ENCODE peak calls at places on chromosomes 16 and 17, in six cellular contexts. X is GM13977, M is HCT116, F is pancreas, I is neural progenitor cell, K is sigmoid colon. R is an unnamed sample.

GRCh38 chr17:9729034-9729650 is 62.2 kb downstream of the DHRS7C start:
- DNase-seq in X (peak; percentile 76), M (peak; percentile 23), F (no peak), I (peak; percentile 56), K (no peak), R (peak; percentile 18)

GRCh38 chr16:53865492-53865863 is 161.5 kb downstream of the FTO start:
- DNase-seq in X (peak; percentile 12), M (peak; percentile 7), F (no peak), I (no peak), K (no peak), R (no peak)

GRCh38 chr16:74448990-74449389 is 27.7 kb upstream of the CLEC18B start:
- DNase-seq in X (no peak), M (peak; percentile 63), F (no peak), I (no peak), K (peak; percentile 87), R (no peak)

GRCh38 chr17:17975441-17975840 is 2.8 kb downstream of the DRC3 start:
- DNase-seq in X (no peak), M (no peak), F (no peak), I (no peak), K (no peak), R (no peak)

GRCh38 chr16:56068816-56069215 is 122.5 kb upstream of the GNAO1 start:
- DNase-seq in X (no peak), M (no peak), F (no peak), I (no peak), K (no peak), R (no peak)

GRCh38 chr17:62968445-62968923 is 2.4 kb downstream of the TANC2 start:
- DNase-seq in X (peak; percentile 88), M (peak; percentile 83), F (no peak), I (peak; percentile 87), K (no peak), R (peak; percentile 51)

GRCh38 chr17:8001976-8002645 is at the start of gene GUCY2D:
- DNase-seq in X (peak; percentile 65), M (no peak), F (no peak), I (peak; percentile 46), K (no peak), R (peak; percentile 91)

GRCh38 chr17:15922586-15922985 is 22.3 kb upstream of the ADORA2B start:
- DNase-seq in X (no peak), M (no peak), F (no peak), I (no peak), K (no peak), R (no peak)

GRCh38 chr16:79899316-79900110 is 299.0 kb upstream of the MAF start:
- DNase-seq in X (no peak), M (no peak), F (no peak), I (no peak), K (no peak), R (no peak)

GRCh38 chr17:73067075-73067474 is 25.4 kb downstream of the SLC39A11 start:
- DNase-seq in X (no peak), M (no peak), F (no peak), I (no peak), K (no peak), R (no peak)

GRCh38 chr17:64061157-64061898 is 40.9 kb upstream of the ICAM2 start:
- DNase-seq in X (peak; percentile 64), M (no peak), F (no peak), I (no peak), K (no peak), R (no peak)

GRCh38 chr16:19601083-19601976 is 45.8 kb downstream of the VPS35L start:
- DNase-seq in X (peak; percentile 44), M (peak; percentile 36), F (no peak), I (peak; percentile 64), K (no peak), R (no peak)

GRCh38 chr17:78925234-78925633 is at the start of gene TIMP2:
- DNase-seq in X (peak; percentile 87), M (no peak), F (peak; percentile 92), I (peak; percentile 94), K (peak; percentile 98), R (peak; percentile 89)

GRCh38 chr16:14187517-14188338 is 116.6 kb downstream of the MRTFB start:
- DNase-seq in X (no peak), M (no peak), F (no peak), I (no peak), K (no peak), R (no peak)

GRCh38 chr16:56191807-56192643 is 736 bp downstream of the GNAO1 start:
- DNase-seq in X (peak; percentile 26), M (no peak), F (no peak), I (peak; percentile 48), K (no peak), R (no peak)

GRCh38 chr16:86836503-86837125 is 258.3 kb downstream of the FOXL1 start:
- DNase-seq in X (no peak), M (no peak), F (no peak), I (no peak), K (no peak), R (no peak)

GRCh38 chr16:3578121-3578520 is 918 bp upstream of the NLRC3 start:
- DNase-seq in X (no peak), M (no peak), F (no peak), I (no peak), K (no peak), R (no peak)

GRCh38 chr17:13273744-13274295 is 256.0 kb upstream of the ELAC2 start:
- DNase-seq in X (no peak), M (no peak), F (no peak), I (no peak), K (no peak), R (no peak)

GRCh38 chr16:4663756-4664465 is 29.5 kb upstream of the NUDT16L1 start:
- DNase-seq in X (no peak), M (no peak), F (peak; percentile 26), I (no peak), K (peak; percentile 79), R (no peak)

GRCh38 chr17:34413443-34414076 is 50.5 kb upstream of the CCL1 start:
- DNase-seq in X (no peak), M (no peak), F (no peak), I (no peak), K (no peak), R (no peak)

GRCh38 chr16:57260294-57260929 is 15.4 kb downstream of the ARL2BP start:
- DNase-seq in X (peak; percentile 62), M (no peak), F (no peak), I (peak; percentile 87), K (peak; percentile 59), R (no peak)

GRCh38 chr17:33521784-33522183 is 228.7 kb upstream of the ASIC2 start:
- DNase-seq in X (no peak), M (no peak), F (no peak), I (peak; percentile 66), K (no peak), R (no peak)

GRCh38 chr16:27406729-27407128 is 4.8 kb downstream of the IL21R start:
- DNase-seq in X (no peak), M (no peak), F (no peak), I (no peak), K (no peak), R (no peak)

GRCh38 chr17:76584427-76585047 is 1.1 kb downstream of the ST6GALNAC2 start:
- DNase-seq in X (no peak), M (no peak), F (no peak), I (peak; percentile 60), K (peak; percentile 63), R (no peak)
- TF ChIP-seq CTCF in X (no peak), M (no peak), F (no peak), I (no peak), K (no peak), R (no peak)

GRCh38 chr17:41865596-41865893 is 322 bp upstream of the KLHL11 start:
- DNase-seq in X (no peak), M (no peak), F (no peak), I (no peak), K (no peak), R (no peak)

GRCh38 chr17:41864498-41864836 is 756 bp downstream of the KLHL11 start:
- DNase-seq in X (no peak), M (no peak), F (no peak), I (peak; percentile 65), K (peak; percentile 83), R (no peak)

GRCh38 chr17:41868568-41868967 is 3.3 kb upstream of the KLHL11 start:
- DNase-seq in X (no peak), M (no peak), F (no peak), I (no peak), K (no peak), R (no peak)

GRCh38 chr17:41863074-41863843 is 2.0 kb downstream of the KLHL11 start:
- DNase-seq in X (no peak), M (no peak), F (no peak), I (peak; percentile 28), K (no peak), R (no peak)

DNA sequence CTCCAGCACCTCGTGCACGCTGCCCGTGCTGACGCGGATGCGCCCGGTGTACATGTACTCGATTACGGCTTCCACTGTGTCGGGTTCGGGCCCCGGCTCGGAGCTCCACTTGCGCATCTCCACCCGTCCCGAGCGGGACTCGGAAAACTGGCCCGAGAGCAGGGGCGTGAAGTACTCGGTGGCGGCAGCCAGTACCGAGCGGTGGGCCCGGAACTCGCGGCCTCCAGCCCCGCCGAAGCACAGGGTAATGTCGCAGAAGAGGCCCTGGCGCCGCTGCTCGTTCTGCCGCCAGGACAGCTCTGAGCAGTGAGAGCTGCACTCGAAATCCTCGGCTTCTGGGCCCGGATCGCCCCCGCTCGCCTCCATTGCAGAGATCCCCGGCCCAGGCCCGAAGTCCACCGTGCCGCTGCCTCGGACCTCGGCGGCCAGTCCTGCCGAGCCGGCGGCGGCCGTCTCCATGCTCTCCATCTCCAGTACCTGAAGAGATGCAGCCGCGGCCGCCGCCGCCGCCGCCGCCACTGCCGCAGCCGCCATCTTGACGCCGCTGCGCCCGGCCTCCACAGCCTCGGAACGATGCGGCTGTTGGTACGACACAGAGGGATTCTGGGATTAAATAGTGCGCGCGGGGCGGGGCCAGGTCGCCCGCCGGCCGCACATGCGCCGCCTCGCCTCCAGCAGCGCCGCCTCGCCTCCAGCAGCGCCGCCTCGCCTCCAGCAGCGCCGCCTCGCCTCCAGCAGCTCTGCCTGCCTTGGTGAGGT is at the start of gene KLHL11:
- DNase-seq in X (peak; percentile 96), M (peak; percentile 60), F (peak; percentile 87), I (peak; percentile 97), K (peak; percentile 94), R (peak; percentile 80)
- TF ChIP-seq CTCF in X (no peak), M (no peak), F (no peak), I (no peak), K (no peak), R (no peak)

DNA sequence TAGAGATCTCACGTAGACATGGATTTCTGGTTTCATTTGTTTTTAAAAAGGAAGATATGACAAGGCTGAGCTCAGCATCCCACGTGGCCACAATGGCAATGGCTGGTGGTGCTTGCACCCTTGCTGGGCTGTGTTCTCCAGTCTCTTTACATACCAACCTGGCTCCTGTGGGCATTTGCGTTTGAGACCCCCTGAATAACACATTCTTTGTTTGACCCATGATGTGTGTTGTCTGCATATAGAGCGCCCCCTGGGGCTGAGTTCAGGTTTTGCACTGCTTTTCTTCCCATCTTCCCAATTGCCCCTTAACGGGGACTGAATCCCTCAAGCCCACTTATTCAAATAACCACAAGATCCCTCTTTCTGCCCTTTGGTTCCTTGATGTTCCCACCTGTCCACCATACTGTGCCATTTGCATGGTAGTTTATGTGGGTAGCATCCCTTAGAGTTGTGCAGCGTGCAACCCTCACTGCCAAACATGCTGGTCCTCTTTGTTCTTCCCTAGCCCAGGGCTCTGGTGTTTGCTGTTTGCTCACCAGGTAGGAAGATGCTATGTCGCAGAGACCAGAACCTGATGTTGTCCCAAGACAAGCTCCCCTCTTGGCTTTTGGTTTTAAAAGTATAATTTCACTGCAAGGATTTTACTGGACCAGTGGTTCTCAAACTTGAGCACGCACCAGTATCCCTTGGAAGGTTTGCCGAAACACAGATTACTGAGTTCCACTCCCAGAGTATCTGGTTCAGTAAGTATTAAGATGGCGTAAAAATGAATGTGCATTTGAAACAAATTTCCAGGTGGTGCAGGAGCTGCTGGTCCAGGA is 38.5 kb upstream of the NKD1 start:
- DNase-seq in X (peak; percentile 45), M (peak; percentile 40), F (no peak), I (peak; percentile 63), K (no peak), R (no peak)
- TF ChIP-seq CTCF in X (peak; percentile 74), M (peak; percentile 97), F (peak; percentile 46), I (peak; percentile 80), K (no peak), R (peak; percentile 65)

GRCh38 chr17:80395402-80396151 is 19.4 kb upstream of the ENDOV start:
- DNase-seq in X (no peak), M (no peak), F (no peak), I (no peak), K (no peak), R (no peak)
- TF ChIP-seq CTCF in X (no peak), M (no peak), F (no peak), I (no peak), K (no peak), R (no peak)